ENCODE peak calls at places on chromosomes 12 and 14, in five cellular contexts. One of them, this sample, is unnamed.

GRCh38 chr12:12327802-12328201 is 22.2 kb downstream of the MANSC1 start:
- DNase-seq in LoVo: peak; percentile 86
- DNase-seq in GM23248: peak; percentile 83
- DNase-seq in KG1: no peak
- DNase-seq in mucosa of descending colon: peak; percentile 69
- DNase-seq in this sample: no peak

GRCh38 chr12:67415473-67415872 is 146.3 kb downstream of the CAND1 start:
- DNase-seq in GM23248: peak; percentile 68
- DNase-seq in mucosa of descending colon: no peak
- DNase-seq in LoVo: no peak
- DNase-seq in KG1: no peak
- DNase-seq in this sample: peak; percentile 55

GRCh38 chr12:123808167-123808566 is 46.1 kb downstream of the DNAH10 start:
- DNase-seq in GM23248: peak; percentile 61
- DNase-seq in mucosa of descending colon: peak; percentile 15
- DNase-seq in KG1: no peak
- DNase-seq in LoVo: no peak
- DNase-seq in this sample: no peak

GRCh38 chr12:56998981-56999380 is 7.4 kb downstream of the ZBTB39 start:
- DNase-seq in mucosa of descending colon: no peak
- DNase-seq in KG1: no peak
- DNase-seq in LoVo: no peak
- DNase-seq in GM23248: no peak
- DNase-seq in this sample: no peak

GRCh38 chr12:75560167-75560566 is 48.8 kb upstream of the KRR1 start:
- DNase-seq in mucosa of descending colon: no peak
- DNase-seq in KG1: no peak
- DNase-seq in GM23248: peak; percentile 42
- DNase-seq in LoVo: peak; percentile 27
- DNase-seq in this sample: no peak

GRCh38 chr12:90061834-90062233 is 353.2 kb upstream of the ATP2B1 start:
- DNase-seq in LoVo: no peak
- DNase-seq in KG1: no peak
- DNase-seq in GM23248: peak; percentile 34
- DNase-seq in mucosa of descending colon: no peak
- DNase-seq in this sample: no peak

GRCh38 chr12:3492868-3493224 is 1.8 kb downstream of the PRMT8 start:
- DNase-seq in KG1: no peak
- DNase-seq in mucosa of descending colon: no peak
- DNase-seq in GM23248: no peak
- DNase-seq in LoVo: no peak
- DNase-seq in this sample: no peak

GRCh38 chr12:67019070-67019469 is 250.1 kb upstream of the CAND1 start:
- DNase-seq in LoVo: no peak
- DNase-seq in GM23248: no peak
- DNase-seq in KG1: no peak
- DNase-seq in mucosa of descending colon: no peak
- DNase-seq in this sample: no peak

GRCh38 chr12:51752490-51752889 is 96.0 kb downstream of the FIGNL2 start:
- DNase-seq in GM23248: peak; percentile 95
- DNase-seq in LoVo: no peak
- DNase-seq in mucosa of descending colon: peak; percentile 28
- DNase-seq in KG1: no peak
- DNase-seq in this sample: peak; percentile 88

GRCh38 chr14:31933716-31934115 is 143.4 kb upstream of the ARHGAP5 start:
- DNase-seq in GM23248: peak; percentile 49
- DNase-seq in mucosa of descending colon: peak; percentile 18
- DNase-seq in KG1: no peak
- DNase-seq in LoVo: peak; percentile 56
- DNase-seq in this sample: no peak

GRCh38 chr12:102426599-102427541 is 53.5 kb downstream of the IGF1 start:
- DNase-seq in KG1: no peak
- DNase-seq in LoVo: no peak
- DNase-seq in GM23248: peak; percentile 82
- DNase-seq in mucosa of descending colon: no peak
- DNase-seq in this sample: no peak

GRCh38 chr12:62621239-62621638 is 154.6 kb downstream of the MON2 start:
- DNase-seq in LoVo: no peak
- DNase-seq in GM23248: no peak
- DNase-seq in mucosa of descending colon: no peak
- DNase-seq in KG1: no peak
- DNase-seq in this sample: no peak

GRCh38 chr12:2974560-2974971 is 15.4 kb downstream of the TEAD4 start:
- DNase-seq in LoVo: no peak
- DNase-seq in mucosa of descending colon: no peak
- DNase-seq in KG1: no peak
- DNase-seq in GM23248: peak; percentile 40
- DNase-seq in this sample: no peak

GRCh38 chr12:64186789-64187188 is 35.3 kb downstream of the KICS2 start:
- DNase-seq in mucosa of descending colon: no peak
- DNase-seq in KG1: no peak
- DNase-seq in GM23248: peak; percentile 64
- DNase-seq in LoVo: no peak
- DNase-seq in this sample: no peak

GRCh38 chr12:120847392-120848157 is 56.6 kb downstream of the SPPL3 start:
- DNase-seq in GM23248: peak; percentile 26
- DNase-seq in KG1: no peak
- DNase-seq in LoVo: peak; percentile 28
- DNase-seq in mucosa of descending colon: no peak
- DNase-seq in this sample: no peak

GRCh38 chr12:4268549-4269181 is 4.9 kb upstream of the CCND2 start:
- DNase-seq in KG1: peak; percentile 27
- DNase-seq in mucosa of descending colon: peak; percentile 45
- DNase-seq in LoVo: no peak
- DNase-seq in GM23248: peak; percentile 8
- DNase-seq in this sample: no peak

GRCh38 chr12:77299910-77300772 is 234.8 kb upstream of the E2F7 start:
- DNase-seq in LoVo: peak; percentile 15
- DNase-seq in mucosa of descending colon: no peak
- DNase-seq in KG1: no peak
- DNase-seq in GM23248: peak; percentile 85
- DNase-seq in this sample: no peak

GRCh38 chr12:9180810-9181209 is 27.4 kb downstream of the PZP start:
- DNase-seq in KG1: no peak
- DNase-seq in GM23248: no peak
- DNase-seq in mucosa of descending colon: no peak
- DNase-seq in LoVo: no peak
- DNase-seq in this sample: no peak

GRCh38 chr12:114853003-114853529 is 169.1 kb upstream of the TBX3 start:
- DNase-seq in LoVo: no peak
- DNase-seq in mucosa of descending colon: no peak
- DNase-seq in KG1: no peak
- DNase-seq in GM23248: no peak
- DNase-seq in this sample: no peak

GRCh38 chr12:69519871-69520270 is 49.7 kb downstream of the FRS2 start:
- DNase-seq in GM23248: no peak
- DNase-seq in KG1: no peak
- DNase-seq in LoVo: no peak
- DNase-seq in mucosa of descending colon: no peak
- DNase-seq in this sample: no peak

This sample was measured in testis.